ENCODE peak calls at places on chromosomes 5 and 9, in eight cellular contexts. One of them, this sample, is unnamed.

GRCh38 chr9:19517202-19517942 is 108.6 kb downstream of the ACER2 start:
- DNase-seq in spleen: no peak
- DNase-seq in H1: peak
- DNase-seq in GM23338: peak
- DNase-seq in stomach: no peak
- DNase-seq in transverse colon: no peak
- DNase-seq in Panc1: peak
- DNase-seq in HL-60: no peak
- DNase-seq in this sample: no peak

GRCh38 chr9:138098908-138099791 is 221.6 kb downstream of the CACNA1B start:
- DNase-seq in spleen: peak
- DNase-seq in H1: no peak
- DNase-seq in GM23338: no peak
- DNase-seq in stomach: peak
- DNase-seq in transverse colon: no peak
- DNase-seq in Panc1: no peak
- DNase-seq in HL-60: no peak
- DNase-seq in this sample: no peak

GRCh38 chr5:16763211-16763610 is 146.4 kb upstream of the RETREG1 start:
- DNase-seq in spleen: no peak
- DNase-seq in H1: no peak
- DNase-seq in GM23338: no peak
- DNase-seq in stomach: no peak
- DNase-seq in transverse colon: no peak
- DNase-seq in Panc1: no peak
- DNase-seq in HL-60: no peak
- DNase-seq in this sample: no peak

GRCh38 chr5:150174285-150174684 is 7.7 kb downstream of the CDX1 start:
- DNase-seq in spleen: no peak
- DNase-seq in H1: no peak
- DNase-seq in GM23338: no peak
- DNase-seq in stomach: no peak
- DNase-seq in transverse colon: no peak
- DNase-seq in Panc1: no peak
- DNase-seq in HL-60: no peak
- DNase-seq in this sample: no peak

GRCh38 chr5:5886812-5887486 is 464.5 kb downstream of the ICE1 start:
- DNase-seq in spleen: peak
- DNase-seq in H1: peak
- DNase-seq in GM23338: peak
- DNase-seq in stomach: peak
- DNase-seq in transverse colon: peak
- DNase-seq in Panc1: no peak
- DNase-seq in HL-60: no peak
- DNase-seq in this sample: no peak

GRCh38 chr5:122902263-122902662 is 56.9 kb downstream of the SNX24 start:
- DNase-seq in spleen: no peak
- DNase-seq in H1: no peak
- DNase-seq in GM23338: no peak
- DNase-seq in stomach: no peak
- DNase-seq in transverse colon: no peak
- DNase-seq in Panc1: no peak
- DNase-seq in HL-60: no peak
- DNase-seq in this sample: no peak

GRCh38 chr9:3578786-3579185 is 53.0 kb upstream of the RFX3 start:
- DNase-seq in spleen: no peak
- DNase-seq in H1: no peak
- DNase-seq in GM23338: no peak
- DNase-seq in stomach: no peak
- DNase-seq in transverse colon: no peak
- DNase-seq in Panc1: no peak
- DNase-seq in HL-60: no peak
- DNase-seq in this sample: no peak

GRCh38 chr5:3346111-3346820 is 249.4 kb upstream of the IRX1 start:
- DNase-seq in spleen: peak
- DNase-seq in H1: no peak
- DNase-seq in GM23338: no peak
- DNase-seq in stomach: peak
- DNase-seq in transverse colon: no peak
- DNase-seq in Panc1: no peak
- DNase-seq in HL-60: no peak
- DNase-seq in this sample: no peak

GRCh38 chr5:158813275-158813674 is 286.4 kb downstream of the EBF1 start:
- DNase-seq in spleen: no peak
- DNase-seq in H1: no peak
- DNase-seq in GM23338: peak
- DNase-seq in stomach: no peak
- DNase-seq in transverse colon: no peak
- DNase-seq in Panc1: no peak
- DNase-seq in HL-60: no peak
- DNase-seq in this sample: no peak

GRCh38 chr9:121819511-121820231 is 168.2 kb downstream of the DAB2IP start:
- DNase-seq in spleen: no peak
- DNase-seq in H1: peak
- DNase-seq in GM23338: peak
- DNase-seq in stomach: no peak
- DNase-seq in transverse colon: no peak
- DNase-seq in Panc1: no peak
- DNase-seq in HL-60: no peak
- DNase-seq in this sample: no peak

GRCh38 chr9:133874061-133874638 is 118.0 kb downstream of the VAV2 start:
- DNase-seq in spleen: no peak
- DNase-seq in H1: no peak
- DNase-seq in GM23338: no peak
- DNase-seq in stomach: no peak
- DNase-seq in transverse colon: no peak
- DNase-seq in Panc1: no peak
- DNase-seq in HL-60: no peak
- DNase-seq in this sample: no peak

GRCh38 chr5:173103411-173103810 is 40.9 kb upstream of the BNIP1 start:
- DNase-seq in spleen: no peak
- DNase-seq in H1: no peak
- DNase-seq in GM23338: no peak
- DNase-seq in stomach: no peak
- DNase-seq in transverse colon: no peak
- DNase-seq in Panc1: no peak
- DNase-seq in HL-60: no peak
- DNase-seq in this sample: no peak

GRCh38 chr9:114969269-114969668 is 38.9 kb upstream of the TNFSF8 start:
- DNase-seq in spleen: no peak
- DNase-seq in H1: no peak
- DNase-seq in GM23338: peak
- DNase-seq in stomach: no peak
- DNase-seq in transverse colon: no peak
- DNase-seq in Panc1: no peak
- DNase-seq in HL-60: no peak
- DNase-seq in this sample: no peak

GRCh38 chr5:16735092-16735970 is 118.5 kb upstream of the RETREG1 start:
- DNase-seq in spleen: no peak
- DNase-seq in H1: no peak
- DNase-seq in GM23338: no peak
- DNase-seq in stomach: no peak
- DNase-seq in transverse colon: no peak
- DNase-seq in Panc1: no peak
- DNase-seq in HL-60: no peak
- DNase-seq in this sample: no peak

GRCh38 chr5:59609501-59610265 is 283.8 kb downstream of the PDE4D start:
- DNase-seq in spleen: no peak
- DNase-seq in H1: no peak
- DNase-seq in GM23338: no peak
- DNase-seq in stomach: no peak
- DNase-seq in transverse colon: no peak
- DNase-seq in Panc1: no peak
- DNase-seq in HL-60: no peak
- DNase-seq in this sample: no peak

DNA sequence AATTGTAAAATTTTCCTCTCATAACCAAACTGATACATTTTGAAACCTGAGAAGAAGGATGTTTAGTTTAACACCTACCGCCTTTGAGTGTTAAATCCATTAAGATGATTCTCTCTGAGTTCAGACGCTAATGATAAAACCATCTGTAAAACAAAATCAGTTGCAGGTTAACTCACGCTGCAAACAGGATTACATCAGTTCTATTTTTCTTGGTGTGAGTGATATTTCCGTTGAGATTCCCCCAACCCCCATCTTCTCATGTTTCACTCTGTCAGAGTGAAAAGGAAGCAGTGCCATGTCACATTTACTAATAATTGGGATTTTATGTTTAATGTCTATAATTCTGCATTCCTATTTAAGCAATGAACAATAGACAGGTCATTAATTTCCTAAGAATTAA is 146.5 kb downstream of the FANCC start:
- DNase-seq in spleen: no peak
- DNase-seq in H1: no peak
- DNase-seq in GM23338: peak
- DNase-seq in stomach: no peak
- DNase-seq in transverse colon: no peak
- DNase-seq in Panc1: no peak
- DNase-seq in HL-60: no peak
- DNase-seq in this sample: no peak
- H3K27ac ChIP-seq in spleen: no peak
- H3K27ac ChIP-seq in H1: no peak
- H3K27ac ChIP-seq in GM23338: no peak
- H3K27ac ChIP-seq in stomach: no peak
- H3K27ac ChIP-seq in transverse colon: no peak
- H3K27ac ChIP-seq in Panc1: no peak
- H3K27ac ChIP-seq in HL-60: no peak
- H3K27ac ChIP-seq in this sample: peak

GRCh38 chr5:113806823-113807222 is 293.3 kb downstream of the YTHDC2 start:
- DNase-seq in spleen: no peak
- DNase-seq in H1: no peak
- DNase-seq in GM23338: no peak
- DNase-seq in stomach: no peak
- DNase-seq in transverse colon: no peak
- DNase-seq in Panc1: no peak
- DNase-seq in HL-60: no peak
- DNase-seq in this sample: no peak

GRCh38 chr5:113807384-113808053 is 294.0 kb downstream of the YTHDC2 start:
- DNase-seq in spleen: no peak
- DNase-seq in H1: no peak
- DNase-seq in GM23338: no peak
- DNase-seq in stomach: no peak
- DNase-seq in transverse colon: no peak
- DNase-seq in Panc1: no peak
- DNase-seq in HL-60: no peak
- DNase-seq in this sample: no peak

GRCh38 chr5:113804943-113805342 is 291.4 kb downstream of the YTHDC2 start:
- DNase-seq in spleen: no peak
- DNase-seq in H1: no peak
- DNase-seq in GM23338: peak
- DNase-seq in stomach: no peak
- DNase-seq in transverse colon: no peak
- DNase-seq in Panc1: no peak
- DNase-seq in HL-60: no peak
- DNase-seq in this sample: no peak

GRCh38 chr5:113806250-113806649 is 292.8 kb downstream of the YTHDC2 start:
- DNase-seq in spleen: no peak
- DNase-seq in H1: no peak
- DNase-seq in GM23338: peak
- DNase-seq in stomach: no peak
- DNase-seq in transverse colon: no peak
- DNase-seq in Panc1: no peak
- DNase-seq in HL-60: no peak
- DNase-seq in this sample: no peak

DNA sequence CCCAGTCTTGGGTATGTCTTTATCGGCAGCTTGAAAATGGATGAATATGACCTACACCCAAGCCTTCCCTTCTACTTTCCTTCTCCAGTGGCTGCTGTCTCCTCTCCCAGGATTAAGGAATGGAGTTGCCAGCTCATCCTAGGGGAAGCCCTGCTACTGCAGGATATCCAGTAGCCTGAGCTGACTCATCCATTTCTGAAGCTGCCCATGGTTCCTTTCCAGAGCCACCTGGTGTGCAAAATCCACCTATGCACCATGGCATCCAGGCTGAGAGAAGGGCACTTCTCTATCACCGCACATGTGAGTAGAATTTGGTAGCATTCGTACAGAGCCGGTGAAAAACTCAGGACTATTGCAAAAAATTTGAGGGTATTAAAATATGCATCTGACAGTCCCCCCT is 290.8 kb downstream of the YTHDC2 start:
- DNase-seq in spleen: no peak
- DNase-seq in H1: no peak
- DNase-seq in GM23338: no peak
- DNase-seq in stomach: no peak
- DNase-seq in transverse colon: no peak
- DNase-seq in Panc1: no peak
- DNase-seq in HL-60: no peak
- DNase-seq in this sample: no peak
- TF ChIP-seq POLR2AphosphoS5 in spleen: no peak
- TF ChIP-seq POLR2AphosphoS5 in H1: no peak
- TF ChIP-seq POLR2AphosphoS5 in GM23338: no peak
- TF ChIP-seq POLR2AphosphoS5 in stomach: no peak
- TF ChIP-seq POLR2AphosphoS5 in transverse colon: no peak
- TF ChIP-seq POLR2AphosphoS5 in Panc1: no peak
- TF ChIP-seq POLR2AphosphoS5 in HL-60: no peak
- TF ChIP-seq POLR2AphosphoS5 in this sample: no peak

GRCh38 chr9:132647355-132647754 is 22.4 kb downstream of the DDX31 start:
- DNase-seq in spleen: no peak
- DNase-seq in H1: no peak
- DNase-seq in GM23338: no peak
- DNase-seq in stomach: no peak
- DNase-seq in transverse colon: no peak
- DNase-seq in Panc1: no peak
- DNase-seq in HL-60: no peak
- DNase-seq in this sample: no peak

GRCh38 chr9:132645306-132645705 is 24.5 kb downstream of the DDX31 start:
- DNase-seq in spleen: no peak
- DNase-seq in H1: no peak
- DNase-seq in GM23338: no peak
- DNase-seq in stomach: no peak
- DNase-seq in transverse colon: no peak
- DNase-seq in Panc1: no peak
- DNase-seq in HL-60: no peak
- DNase-seq in this sample: no peak

GRCh38 chr9:132647806-132648205 is 22.0 kb downstream of the DDX31 start:
- DNase-seq in spleen: no peak
- DNase-seq in H1: no peak
- DNase-seq in GM23338: no peak
- DNase-seq in stomach: no peak
- DNase-seq in transverse colon: no peak
- DNase-seq in Panc1: no peak
- DNase-seq in HL-60: no peak
- DNase-seq in this sample: no peak

GRCh38 chr9:132645711-132646110 is 24.1 kb downstream of the DDX31 start:
- DNase-seq in spleen: no peak
- DNase-seq in H1: no peak
- DNase-seq in GM23338: no peak
- DNase-seq in stomach: no peak
- DNase-seq in transverse colon: no peak
- DNase-seq in Panc1: no peak
- DNase-seq in HL-60: no peak
- DNase-seq in this sample: no peak

GRCh38 chr9:132646726-132647125 is 23.1 kb downstream of the DDX31 start:
- DNase-seq in spleen: no peak
- DNase-seq in H1: no peak
- DNase-seq in GM23338: no peak
- DNase-seq in stomach: no peak
- DNase-seq in transverse colon: no peak
- DNase-seq in Panc1: no peak
- DNase-seq in HL-60: no peak
- DNase-seq in this sample: no peak
- H3K27ac ChIP-seq in spleen: no peak
- H3K27ac ChIP-seq in H1: no peak
- H3K27ac ChIP-seq in GM23338: no peak
- H3K27ac ChIP-seq in stomach: no peak
- H3K27ac ChIP-seq in transverse colon: no peak
- H3K27ac ChIP-seq in Panc1: no peak
- H3K27ac ChIP-seq in HL-60: no peak
- H3K27ac ChIP-seq in this sample: no peak

GRCh38 chr9:81499021-81499454 is 190.3 kb downstream of the TLE1 start:
- DNase-seq in spleen: no peak
- DNase-seq in H1: no peak
- DNase-seq in GM23338: no peak
- DNase-seq in stomach: no peak
- DNase-seq in transverse colon: no peak
- DNase-seq in Panc1: no peak
- DNase-seq in HL-60: no peak
- DNase-seq in this sample: no peak
- TF ChIP-seq POLR2AphosphoS5 in spleen: no peak
- TF ChIP-seq POLR2AphosphoS5 in H1: no peak
- TF ChIP-seq POLR2AphosphoS5 in GM23338: no peak
- TF ChIP-seq POLR2AphosphoS5 in stomach: no peak
- TF ChIP-seq POLR2AphosphoS5 in transverse colon: peak
- TF ChIP-seq POLR2AphosphoS5 in Panc1: no peak
- TF ChIP-seq POLR2AphosphoS5 in HL-60: no peak
- TF ChIP-seq POLR2AphosphoS5 in this sample: no peak

This sample was measured in SK-N-MC.